ENCODE peak calls at places on chromosomes 4 and X, in nine cellular contexts. W is choroid plexus epithelial cell, P is foreskin fibroblast, K is PC-9, G is type B pancreatic cell, T is heart right ventricle, R is psoas muscle, N is heart left ventricle, H is DND-41. A is an unnamed sample.

GRCh38 chr4:107408968-107409367 is 311.1 kb downstream of the PAPSS1 start:
- DNase-seq in W (no peak), P (no peak), K (no peak), G (no peak), T (no peak), R (no peak), N (no peak), H (no peak), A (no peak)

GRCh38 chr4:98803287-98803677 is 125.7 kb downstream of the EIF4E start:
- DNase-seq in W (no peak), P (no peak), K (no peak), G (no peak), T (no peak), R (no peak), N (no peak), H (no peak), A (no peak)

GRCh38 chr4:124505211-124505610 is 207.3 kb downstream of the ANKRD50 start:
- DNase-seq in W (peak; percentile 23), P (no peak), K (no peak), G (no peak), T (no peak), R (no peak), N (no peak), H (no peak), A (no peak)

GRCh38 chrX:29690061-29690460 is 525.3 kb upstream of the MAGEB2 start:
- DNase-seq in W (peak; percentile 84), P (peak; percentile 12), K (no peak), G (no peak), T (no peak), R (no peak), N (no peak), H (no peak), A (no peak)

GRCh38 chr4:82268826-82269193 is 105.0 kb downstream of the HNRNPD start:
- DNase-seq in W (no peak), P (no peak), K (no peak), G (no peak), T (no peak), R (no peak), N (no peak), H (no peak), A (no peak)

GRCh38 chrX:153488231-153488914 is 6.4 kb upstream of the BGN start:
- DNase-seq in W (peak; percentile 31), P (peak; percentile 65), K (no peak), G (no peak), T (peak; percentile 47), R (peak; percentile 54), N (peak; percentile 77), H (no peak), A (no peak)

GRCh38 chr4:85741921-85742591 is 267.1 kb downstream of the ARHGAP24 start:
- DNase-seq in W (no peak), P (no peak), K (no peak), G (no peak), T (peak; percentile 39), R (peak; percentile 18), N (peak; percentile 65), H (no peak), A (no peak)

GRCh38 chr4:112312610-112313239 is 15.6 kb downstream of the ALPK1 start:
- DNase-seq in W (no peak), P (no peak), K (no peak), G (no peak), T (no peak), R (no peak), N (no peak), H (no peak), A (peak; percentile 67)

GRCh38 chr4:36285784-36286480 is 4.5 kb downstream of the DTHD1 start:
- DNase-seq in W (no peak), P (no peak), K (peak; percentile 68), G (no peak), T (no peak), R (no peak), N (no peak), H (peak; percentile 51), A (no peak)

GRCh38 chr4:72909461-72909860 is 160.1 kb downstream of the COX18 start:
- DNase-seq in W (peak; percentile 46), P (no peak), K (no peak), G (no peak), T (no peak), R (no peak), N (no peak), H (no peak), A (peak; percentile 3)

GRCh38 chr4:72566573-72566972 is 2.4 kb downstream of the ADAMTS3 start:
- DNase-seq in W (no peak), P (no peak), K (no peak), G (no peak), T (no peak), R (no peak), N (no peak), H (no peak), A (no peak)

GRCh38 chrX:84224741-84225140 is 36.7 kb upstream of the RPS6KA6 start:
- DNase-seq in W (no peak), P (no peak), K (no peak), G (no peak), T (no peak), R (no peak), N (no peak), H (no peak), A (no peak)

GRCh38 chrX:132206259-132206658 is 13.0 kb downstream of the RAP2C start:
- DNase-seq in W (peak; percentile 31), P (no peak), K (no peak), G (no peak), T (no peak), R (no peak), N (no peak), H (no peak), A (no peak)

GRCh38 chrX:40996886-40997530 is 88.2 kb upstream of the USP9X start:
- DNase-seq in W (peak; percentile 91), P (peak; percentile 60), K (peak; percentile 34), G (no peak), T (peak; percentile 4), R (no peak), N (no peak), H (no peak), A (peak; percentile 76)

GRCh38 chrX:23919706-23920320 is 12.0 kb downstream of the CXorf58 start:
- DNase-seq in W (no peak), P (no peak), K (no peak), G (no peak), T (no peak), R (no peak), N (no peak), H (no peak), A (no peak)
- TF ChIP-seq CTCF in W (peak; percentile 33), P (no peak), K (no peak), G (peak; percentile 19), T (no peak), R (no peak), N (no peak), H (no peak), A (peak; percentile 28)

GRCh38 chr4:173758132-173758531 is 228.1 kb upstream of the HAND2 start:
- DNase-seq in W (no peak), P (no peak), K (no peak), G (no peak), T (no peak), R (no peak), N (no peak), H (no peak), A (no peak)

GRCh38 chr4:173753408-173753807 is 223.4 kb upstream of the HAND2 start:
- DNase-seq in W (no peak), P (no peak), K (no peak), G (no peak), T (no peak), R (no peak), N (no peak), H (no peak), A (no peak)

GRCh38 chr4:173748353-173748752 is 218.3 kb upstream of the HAND2 start:
- DNase-seq in W (peak; percentile 13), P (peak; percentile 40), K (no peak), G (no peak), T (no peak), R (no peak), N (no peak), H (no peak), A (no peak)

GRCh38 chr4:173747537-173748257 is 217.7 kb upstream of the HAND2 start:
- DNase-seq in W (no peak), P (no peak), K (no peak), G (no peak), T (no peak), R (no peak), N (no peak), H (no peak), A (no peak)

DNA sequence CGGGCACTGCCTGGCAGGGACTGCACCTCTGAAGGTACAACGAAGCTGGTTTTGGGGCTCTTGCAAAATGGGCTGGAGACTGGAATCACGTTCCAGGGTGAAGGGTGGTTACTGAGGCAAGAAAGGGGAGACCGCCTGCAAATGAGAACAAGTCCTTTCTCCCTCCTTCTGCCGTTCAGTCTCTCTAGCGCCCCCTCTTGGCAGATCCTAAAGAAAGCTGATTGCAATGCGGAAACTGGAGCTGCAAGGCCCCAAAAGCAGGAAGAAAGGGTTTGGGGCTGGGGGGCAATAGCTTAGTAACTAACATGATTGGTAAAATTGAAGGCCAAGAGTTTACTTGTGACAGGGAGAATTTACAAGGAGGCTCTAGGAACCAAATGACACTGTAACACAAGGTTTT is 222.6 kb upstream of the HAND2 start:
- DNase-seq in W (peak; percentile 9), P (no peak), K (no peak), G (no peak), T (no peak), R (no peak), N (no peak), H (peak; percentile 49), A (peak; percentile 24)
- TF ChIP-seq CTCF in W (peak; percentile 34), P (peak; percentile 40), K (peak; percentile 43), G (peak; percentile 74), T (no peak), R (no peak), N (peak; percentile 29), H (peak; percentile 68), A (peak; percentile 81)

GRCh38 chr4:24984602-24985532 is 45.9 kb downstream of the LGI2 start:
- DNase-seq in W (no peak), P (no peak), K (no peak), G (no peak), T (no peak), R (no peak), N (no peak), H (no peak), A (no peak)

GRCh38 chr4:24989327-24989726 is 41.4 kb downstream of the LGI2 start:
- DNase-seq in W (no peak), P (no peak), K (no peak), G (no peak), T (no peak), R (no peak), N (no peak), H (no peak), A (no peak)

GRCh38 chr4:24992968-24993367 is 37.8 kb downstream of the LGI2 start:
- DNase-seq in W (no peak), P (no peak), K (no peak), G (no peak), T (no peak), R (no peak), N (no peak), H (no peak), A (no peak)

GRCh38 chr4:24991015-24991414 is 39.7 kb downstream of the LGI2 start:
- DNase-seq in W (peak; percentile 23), P (peak; percentile 24), K (no peak), G (no peak), T (peak; percentile 54), R (no peak), N (no peak), H (no peak), A (no peak)

GRCh38 chr4:24988776-24989175 is 42.0 kb downstream of the LGI2 start:
- DNase-seq in W (peak; percentile 55), P (peak; percentile 69), K (no peak), G (no peak), T (no peak), R (no peak), N (no peak), H (no peak), A (no peak)
- TF ChIP-seq CTCF in W (peak; percentile 70), P (peak; percentile 67), K (peak; percentile 64), G (peak; percentile 57), T (no peak), R (peak; percentile 21), N (peak; percentile 44), H (peak; percentile 23), A (peak; percentile 32)

GRCh38 chr4:40704073-40704472 is 45.7 kb upstream of the NSUN7 start:
- DNase-seq in W (no peak), P (no peak), K (no peak), G (no peak), T (no peak), R (no peak), N (no peak), H (no peak), A (no peak)
- TF ChIP-seq CTCF in W (no peak), P (no peak), K (no peak), G (no peak), T (no peak), R (no peak), N (no peak), H (no peak), A (no peak)

A was measured in OCI-LY7.